ENCODE peak calls at places on chromosomes 5 and 9, in seven cellular contexts. One of them, this sample, is unnamed.
A peak's percentile ranks its signal among the peaks of the same experiment; 100 is the strongest.

GRCh38 chr5:55610518-55610917 is 75.8 kb upstream of the PLPP1 start:
- DNase-seq in H1: no peak
- DNase-seq in K562: no peak
- DNase-seq in HepG2: no peak
- DNase-seq in GM12878: no peak
- DNase-seq in SK-N-SH: no peak
- DNase-seq in HCT116: no peak
- DNase-seq in this sample: no peak

GRCh38 chr9:93225417-93225816 is 41.5 kb downstream of the WNK2 start:
- DNase-seq in HCT116: no peak
- DNase-seq in K562: no peak
- DNase-seq in SK-N-SH: no peak
- DNase-seq in GM12878: no peak
- DNase-seq in H1: no peak
- DNase-seq in HepG2: no peak
- DNase-seq in this sample: no peak

GRCh38 chr5:52786937-52787599 is 648 bp upstream of the ITGA1 start:
- DNase-seq in GM12878: no peak
- DNase-seq in HCT116: peak; percentile 50
- DNase-seq in SK-N-SH: no peak
- DNase-seq in K562: no peak
- DNase-seq in H1: no peak
- DNase-seq in HepG2: peak; percentile 53
- DNase-seq in this sample: peak; percentile 39

GRCh38 chr5:139696894-139697658 is 48.9 kb downstream of the CXXC5 start:
- DNase-seq in H1: no peak
- DNase-seq in GM12878: no peak
- DNase-seq in SK-N-SH: peak; percentile 82
- DNase-seq in HCT116: no peak
- DNase-seq in HepG2: peak; percentile 70
- DNase-seq in K562: peak; percentile 94
- DNase-seq in this sample: no peak

GRCh38 chr5:137778772-137779564 is 24.8 kb upstream of the HNRNPA0 start:
- DNase-seq in HepG2: peak; percentile 27
- DNase-seq in GM12878: no peak
- DNase-seq in HCT116: peak; percentile 44
- DNase-seq in K562: peak; percentile 65
- DNase-seq in H1: no peak
- DNase-seq in SK-N-SH: peak; percentile 35
- DNase-seq in this sample: no peak

GRCh38 chr9:112863214-112863613 is 27.5 kb downstream of the SLC46A2 start:
- DNase-seq in GM12878: no peak
- DNase-seq in H1: no peak
- DNase-seq in HepG2: no peak
- DNase-seq in SK-N-SH: no peak
- DNase-seq in HCT116: no peak
- DNase-seq in K562: no peak
- DNase-seq in this sample: no peak

GRCh38 chr5:31931872-31932271 is 242.2 kb downstream of the GOLPH3 start:
- DNase-seq in HepG2: no peak
- DNase-seq in H1: no peak
- DNase-seq in HCT116: no peak
- DNase-seq in K562: no peak
- DNase-seq in SK-N-SH: no peak
- DNase-seq in GM12878: no peak
- DNase-seq in this sample: no peak

GRCh38 chr5:128300181-128300580 is 216.6 kb downstream of the SLC12A2 start:
- DNase-seq in HepG2: no peak
- DNase-seq in HCT116: no peak
- DNase-seq in K562: no peak
- DNase-seq in GM12878: no peak
- DNase-seq in SK-N-SH: no peak
- DNase-seq in H1: no peak
- DNase-seq in this sample: no peak

GRCh38 chr5:154287136-154287535 is 96.6 kb downstream of the GALNT10 start:
- DNase-seq in SK-N-SH: no peak
- DNase-seq in HCT116: no peak
- DNase-seq in H1: no peak
- DNase-seq in GM12878: no peak
- DNase-seq in HepG2: peak; percentile 80
- DNase-seq in K562: no peak
- DNase-seq in this sample: peak; percentile 33

GRCh38 chr5:139263431-139263975 is 30.0 kb upstream of the MATR3 start:
- DNase-seq in SK-N-SH: no peak
- DNase-seq in HepG2: no peak
- DNase-seq in H1: no peak
- DNase-seq in K562: peak; percentile 64
- DNase-seq in HCT116: no peak
- DNase-seq in GM12878: no peak
- DNase-seq in this sample: no peak

GRCh38 chr9:17433526-17433925 is 145.3 kb upstream of the SH3GL2 start:
- DNase-seq in HepG2: no peak
- DNase-seq in HCT116: no peak
- DNase-seq in SK-N-SH: no peak
- DNase-seq in K562: no peak
- DNase-seq in H1: no peak
- DNase-seq in GM12878: no peak
- DNase-seq in this sample: no peak

GRCh38 chr5:177458122-177458681 is 11.6 kb downstream of the PRR7 start:
- DNase-seq in GM12878: no peak
- DNase-seq in H1: no peak
- DNase-seq in SK-N-SH: no peak
- DNase-seq in K562: no peak
- DNase-seq in HCT116: no peak
- DNase-seq in HepG2: no peak
- DNase-seq in this sample: no peak

GRCh38 chr5:177376107-177376506 is 8.1 kb upstream of the SLC34A1 start:
- DNase-seq in GM12878: no peak
- DNase-seq in K562: no peak
- DNase-seq in H1: no peak
- DNase-seq in HepG2: no peak
- DNase-seq in HCT116: no peak
- DNase-seq in SK-N-SH: no peak
- DNase-seq in this sample: no peak

GRCh38 chr5:60076746-60077145 is 183.2 kb upstream of the PDE4D start:
- DNase-seq in H1: no peak
- DNase-seq in GM12878: no peak
- DNase-seq in SK-N-SH: no peak
- DNase-seq in HCT116: no peak
- DNase-seq in K562: no peak
- DNase-seq in HepG2: no peak
- DNase-seq in this sample: no peak

GRCh38 chr9:75911390-75911789 is 20.9 kb downstream of the PCSK5 start:
- DNase-seq in GM12878: no peak
- DNase-seq in SK-N-SH: no peak
- DNase-seq in HepG2: no peak
- DNase-seq in H1: no peak
- DNase-seq in HCT116: no peak
- DNase-seq in K562: no peak
- DNase-seq in this sample: no peak

GRCh38 chr5:9716838-9717281 is 86.7 kb upstream of the TAS2R1 start:
- DNase-seq in GM12878: peak; percentile 7
- DNase-seq in SK-N-SH: no peak
- DNase-seq in HCT116: no peak
- DNase-seq in HepG2: no peak
- DNase-seq in H1: no peak
- DNase-seq in K562: no peak
- DNase-seq in this sample: no peak

GRCh38 chr9:82679488-82679887 is 383.5 kb downstream of the RASEF start:
- DNase-seq in HCT116: no peak
- DNase-seq in SK-N-SH: no peak
- DNase-seq in H1: no peak
- DNase-seq in HepG2: no peak
- DNase-seq in GM12878: no peak
- DNase-seq in K562: no peak
- DNase-seq in this sample: no peak

GRCh38 chr9:94806307-94806893 is 79.9 kb downstream of the AOPEP start:
- DNase-seq in SK-N-SH: no peak
- DNase-seq in HepG2: no peak
- DNase-seq in H1: no peak
- DNase-seq in GM12878: peak; percentile 31
- DNase-seq in K562: no peak
- DNase-seq in HCT116: no peak
- DNase-seq in this sample: no peak

GRCh38 chr5:149005077-149005892 is 57.6 kb downstream of the SH3TC2 start:
- DNase-seq in HCT116: no peak
- DNase-seq in SK-N-SH: peak; percentile 70
- DNase-seq in K562: no peak
- DNase-seq in H1: no peak
- DNase-seq in GM12878: no peak
- DNase-seq in HepG2: no peak
- DNase-seq in this sample: no peak

GRCh38 chr5:72138943-72139467 is 31.7 kb downstream of the MAP1B start:
- DNase-seq in SK-N-SH: no peak
- DNase-seq in H1: no peak
- DNase-seq in GM12878: peak; percentile 15
- DNase-seq in HepG2: no peak
- DNase-seq in K562: peak; percentile 44
- DNase-seq in HCT116: no peak
- DNase-seq in this sample: no peak

GRCh38 chr5:56817306-56817986 is 2.1 kb downstream of the MAP3K1 start:
- DNase-seq in HCT116: no peak
- DNase-seq in H1: no peak
- DNase-seq in GM12878: no peak
- DNase-seq in HepG2: no peak
- DNase-seq in K562: no peak
- DNase-seq in SK-N-SH: no peak
- DNase-seq in this sample: peak; percentile 50

GRCh38 chr5:56818409-56819026 is 3.2 kb downstream of the MAP3K1 start:
- DNase-seq in H1: no peak
- DNase-seq in GM12878: no peak
- DNase-seq in HepG2: no peak
- DNase-seq in SK-N-SH: no peak
- DNase-seq in HCT116: no peak
- DNase-seq in K562: peak; percentile 33
- DNase-seq in this sample: no peak

GRCh38 chr5:56815657-56816545 is 552 bp downstream of the MAP3K1 start:
- DNase-seq in SK-N-SH: peak; percentile 62
- DNase-seq in H1: peak; percentile 72
- DNase-seq in HepG2: no peak
- DNase-seq in GM12878: no peak
- DNase-seq in HCT116: no peak
- DNase-seq in K562: peak; percentile 41
- DNase-seq in this sample: no peak

GRCh38 chr5:56814963-56815656 is at the start of gene MAP3K1:
- DNase-seq in K562: peak; percentile 86
- DNase-seq in H1: peak; percentile 86
- DNase-seq in SK-N-SH: peak; percentile 96
- DNase-seq in HepG2: peak; percentile 82
- DNase-seq in HCT116: no peak
- DNase-seq in GM12878: no peak
- DNase-seq in this sample: peak; percentile 97

DNA sequence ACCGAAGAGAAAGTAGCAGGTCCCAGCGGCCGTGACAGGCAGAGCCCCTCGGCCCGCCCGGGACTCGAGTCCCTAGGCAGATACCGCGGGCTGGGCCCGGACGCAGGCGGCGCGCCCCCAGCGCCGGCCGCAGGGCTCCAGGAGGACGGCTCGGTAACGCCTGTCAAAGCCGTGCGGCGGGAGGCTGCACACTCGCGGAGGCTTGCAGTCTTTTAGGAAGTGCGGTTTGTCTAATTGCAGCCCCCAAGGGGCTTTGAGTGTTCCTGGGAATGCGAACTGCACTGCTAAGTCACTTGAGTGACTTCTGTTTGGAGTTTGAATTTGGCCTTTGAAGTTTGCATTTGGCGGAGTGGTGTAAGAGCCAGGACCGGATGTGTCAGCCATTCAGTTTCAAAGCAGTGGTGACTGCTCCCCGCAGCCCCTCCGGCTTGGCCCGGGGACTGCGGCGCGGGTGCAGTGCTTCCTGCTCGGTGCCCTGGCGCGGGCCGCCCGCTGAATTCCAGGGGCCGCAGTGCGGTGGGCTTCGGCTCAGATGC is 1.3 kb downstream of the MAP3K1 start:
- DNase-seq in K562: peak; percentile 72
- DNase-seq in SK-N-SH: peak; percentile 63
- DNase-seq in GM12878: no peak
- DNase-seq in HCT116: no peak
- DNase-seq in HepG2: peak; percentile 84
- DNase-seq in H1: no peak
- DNase-seq in this sample: peak; percentile 58
- TF ChIP-seq JUND in K562: no peak
- TF ChIP-seq JUND in SK-N-SH: no peak
- TF ChIP-seq JUND in GM12878: no peak
- TF ChIP-seq JUND in HCT116: no peak
- TF ChIP-seq JUND in HepG2: no peak
- TF ChIP-seq JUND in H1: no peak
- TF ChIP-seq JUND in this sample: no peak

GRCh38 chr5:165143727-165144210 is 1638.3 kb downstream of the MAT2B start:
- DNase-seq in GM12878: no peak
- DNase-seq in K562: no peak
- DNase-seq in H1: no peak
- DNase-seq in HCT116: no peak
- DNase-seq in HepG2: no peak
- DNase-seq in SK-N-SH: peak; percentile 4
- DNase-seq in this sample: no peak
- TF ChIP-seq JUND in GM12878: no peak
- TF ChIP-seq JUND in K562: no peak
- TF ChIP-seq JUND in H1: no peak
- TF ChIP-seq JUND in HCT116: no peak
- TF ChIP-seq JUND in HepG2: no peak
- TF ChIP-seq JUND in SK-N-SH: no peak
- TF ChIP-seq JUND in this sample: no peak

GRCh38 chr5:103262422-103262871 is 3.9 kb downstream of the MACIR start:
- DNase-seq in K562: peak; percentile 55
- DNase-seq in GM12878: no peak
- DNase-seq in HCT116: no peak
- DNase-seq in H1: no peak
- DNase-seq in HepG2: no peak
- DNase-seq in SK-N-SH: no peak
- DNase-seq in this sample: no peak
- TF ChIP-seq JUND in K562: peak; percentile 42
- TF ChIP-seq JUND in GM12878: no peak
- TF ChIP-seq JUND in HCT116: no peak
- TF ChIP-seq JUND in H1: no peak
- TF ChIP-seq JUND in HepG2: no peak
- TF ChIP-seq JUND in SK-N-SH: no peak
- TF ChIP-seq JUND in this sample: no peak

GRCh38 chr5:132183723-132184122 is 43.9 kb downstream of the P4HA2 start:
- DNase-seq in SK-N-SH: no peak
- DNase-seq in H1: no peak
- DNase-seq in GM12878: no peak
- DNase-seq in HCT116: no peak
- DNase-seq in K562: no peak
- DNase-seq in HepG2: no peak
- DNase-seq in this sample: no peak
- TF ChIP-seq JUND in SK-N-SH: no peak
- TF ChIP-seq JUND in H1: no peak
- TF ChIP-seq JUND in GM12878: no peak
- TF ChIP-seq JUND in HCT116: no peak
- TF ChIP-seq JUND in K562: no peak
- TF ChIP-seq JUND in HepG2: no peak
- TF ChIP-seq JUND in this sample: no peak

GRCh38 chr5:109168151-109168550 is 241.6 kb downstream of the PJA2 start:
- DNase-seq in GM12878: no peak
- DNase-seq in HepG2: no peak
- DNase-seq in H1: no peak
- DNase-seq in K562: no peak
- DNase-seq in SK-N-SH: no peak
- DNase-seq in HCT116: no peak
- DNase-seq in this sample: no peak
- TF ChIP-seq JUND in GM12878: no peak
- TF ChIP-seq JUND in HepG2: no peak
- TF ChIP-seq JUND in H1: no peak
- TF ChIP-seq JUND in K562: no peak
- TF ChIP-seq JUND in SK-N-SH: no peak
- TF ChIP-seq JUND in HCT116: no peak
- TF ChIP-seq JUND in this sample: no peak

This sample was measured in T47D.